ENCODE peak calls at places on chromosomes 12 and 14, in nine cellular contexts. Q is Panc1, K is transverse colon, Y is pancreas, M is lower lobe of right lung, S is cardiac muscle cell, W is psoas muscle, N is PC-9, C is brain microvascular endothelial cell. E is an unnamed sample. For H3K36me3, the result is how much of the 10 kb centered on the place peaks cover.

GRCh38 chr14:90782892-90783291 is 33.3 kb downstream of the TTC7B start:
- DNase-seq in Q (no peak), K (no peak), S (no peak), N (no peak), W (no peak), M (no peak), Y (no peak), C (no peak), E (no peak)

GRCh38 chr12:92034858-92035401 is 110.7 kb downstream of the BTG1 start:
- DNase-seq in K (peak), W (peak), S (no peak), C (peak), N (peak), Y (peak), M (peak), Q (no peak), E (no peak)

GRCh38 chr12:17361224-17361623 is 728.8 kb downstream of the RERGL start:
- DNase-seq in Q (no peak), W (no peak), Y (no peak), N (no peak), S (no peak), C (no peak), M (no peak), K (no peak), E (no peak)

GRCh38 chr14:87754512-87755223 is 238.3 kb downstream of the GALC start:
- DNase-seq in W (no peak), N (no peak), K (no peak), Q (no peak), Y (no peak), C (no peak), M (no peak), S (no peak), E (no peak)

GRCh38 chr12:22631863-22632463 is 7.0 kb downstream of the ETNK1 start:
- DNase-seq in S (peak), C (no peak), Q (no peak), Y (no peak), N (no peak), M (no peak), W (no peak), K (no peak), E (no peak)

GRCh38 chr12:123942277-123942653 is 30.4 kb downstream of the CCDC92 start:
- DNase-seq in K (no peak), M (no peak), W (no peak), Q (no peak), N (no peak), C (peak), Y (no peak), S (no peak), E (peak)

GRCh38 chr12:8950702-8951478 is 1.4 kb upstream of the M6PR start:
- DNase-seq in M (no peak), N (no peak), S (no peak), C (no peak), K (no peak), W (no peak), Y (no peak), Q (no peak), E (no peak)

GRCh38 chr12:48002179-48002601 is 2.1 kb downstream of the COL2A1 start:
- DNase-seq in Y (no peak), K (no peak), N (no peak), W (no peak), Q (no peak), S (peak), M (no peak), C (no peak), E (no peak)

GRCh38 chr12:101086490-101086889 is 123.5 kb downstream of the SLC5A8 start:
- DNase-seq in S (no peak), N (no peak), C (peak), M (no peak), K (no peak), Y (no peak), W (no peak), Q (no peak), E (peak)

GRCh38 chr14:83706555-83706954 is 1823.4 kb upstream of the FLRT2 start:
- DNase-seq in K (no peak), M (no peak), N (peak), S (no peak), Q (no peak), Y (no peak), C (no peak), W (no peak), E (peak)

GRCh38 chr14:63650336-63650952 is 8.8 kb upstream of the WDR89 start:
- DNase-seq in N (no peak), Q (no peak), M (peak), S (no peak), Y (peak), K (no peak), C (no peak), W (no peak), E (no peak)

GRCh38 chr12:47311514-47311913 is 231.8 kb upstream of the AMIGO2 start:
- DNase-seq in K (no peak), W (no peak), C (no peak), Y (no peak), S (no peak), Q (no peak), M (no peak), N (no peak), E (no peak)

GRCh38 chr12:106301611-106302321 is 767 bp upstream of the TCP11L2 start:
- DNase-seq in Q (no peak), M (peak), S (peak), K (peak), C (peak), N (peak), W (no peak), Y (peak), E (no peak)

GRCh38 chr12:2693204-2693860 is 101.4 kb upstream of the FKBP4 start:
- DNase-seq in W (no peak), C (no peak), N (no peak), Q (no peak), Y (no peak), S (no peak), K (no peak), M (no peak), E (no peak)

GRCh38 chr12:104720346-104721064 is 237.6 kb downstream of the SLC41A2 start:
- DNase-seq in N (no peak), M (no peak), C (peak), Y (no peak), W (no peak), S (no peak), Q (no peak), K (peak), E (no peak)

GRCh38 chr14:89007906-89008305 is 183.5 kb downstream of the TTC8 start:
- DNase-seq in N (no peak), Q (no peak), M (no peak), C (no peak), K (no peak), Y (no peak), S (no peak), W (no peak), E (no peak)

GRCh38 chr14:70177092-70177491 is 11.7 kb downstream of the SLC8A3 start:
- DNase-seq in M (no peak), K (no peak), C (no peak), Q (no peak), S (no peak), W (no peak), N (no peak), Y (no peak), E (no peak)

GRCh38 chr14:37594916-37595808 is at the start of the genes FOXA1 and TTC6:
- DNase-seq in Y (no peak), M (peak), Q (no peak), K (peak), N (peak), S (peak), W (peak), C (no peak), E (no peak)

GRCh38 chr12:23964812-23965211 is 15.3 kb upstream of the SOX5 start:
- DNase-seq in W (no peak), M (no peak), Q (no peak), K (no peak), C (no peak), N (no peak), S (no peak), Y (no peak), E (no peak)

GRCh38 chr12:98416845-98417244 is 98.5 kb upstream of the TMPO start:
- DNase-seq in C (peak), W (no peak), M (no peak), N (no peak), Y (no peak), Q (no peak), K (no peak), S (no peak), E (no peak)

GRCh38 chr12:80218925-80219714 is 119.8 kb downstream of the OTOGL start:
- DNase-seq in N (no peak), S (peak), Q (no peak), M (no peak), K (no peak), W (no peak), C (no peak), Y (no peak), E (no peak)

GRCh38 chr14:32576088-32576795 is 247.1 kb downstream of the AKAP6 start:
- DNase-seq in Y (no peak), S (peak), N (peak), M (no peak), W (no peak), K (peak), Q (peak), C (peak), E (no peak)

GRCh38 chr12:109098142-109098652 is 800 bp downstream of the UNG start:
- DNase-seq in N (no peak), C (peak), S (peak), W (peak), K (peak), Q (no peak), M (peak), Y (no peak), E (no peak)

GRCh38 chr12:50004696-50005095 is 20.6 kb downstream of the RACGAP1 start:
- DNase-seq in C (no peak), W (no peak), Q (no peak), K (no peak), S (no peak), Y (no peak), M (no peak), N (no peak), E (no peak)

DNA sequence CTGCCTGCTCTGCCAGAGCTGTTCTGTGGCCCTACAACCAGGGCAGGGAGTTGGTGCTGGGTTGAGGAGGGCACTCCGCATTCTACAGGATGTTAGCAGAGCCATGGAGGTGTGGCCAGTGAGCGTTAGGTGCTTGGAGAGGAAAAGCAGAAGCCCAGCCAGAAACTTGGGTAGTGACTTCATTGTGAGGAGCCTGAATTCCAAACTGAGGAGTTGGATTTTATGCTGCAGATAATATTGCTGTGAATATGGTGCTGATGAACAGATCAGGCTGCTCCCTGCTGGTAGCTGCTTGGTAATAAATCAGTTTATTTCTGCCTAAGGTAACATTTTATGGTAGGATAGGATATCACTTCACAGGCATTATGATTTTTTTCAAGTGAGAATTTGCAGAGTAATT is 7.1 kb upstream of the CCDC175 start:
- DNase-seq in C (peak), W (no peak), N (no peak), Y (no peak), M (no peak), S (peak), Q (no peak), K (no peak), E (no peak)
- TF ChIP-seq CTCF in C (peak), W (no peak), N (no peak), Y (no peak), M (no peak), S (peak), Q (no peak), K (no peak), E (no peak)

DNA sequence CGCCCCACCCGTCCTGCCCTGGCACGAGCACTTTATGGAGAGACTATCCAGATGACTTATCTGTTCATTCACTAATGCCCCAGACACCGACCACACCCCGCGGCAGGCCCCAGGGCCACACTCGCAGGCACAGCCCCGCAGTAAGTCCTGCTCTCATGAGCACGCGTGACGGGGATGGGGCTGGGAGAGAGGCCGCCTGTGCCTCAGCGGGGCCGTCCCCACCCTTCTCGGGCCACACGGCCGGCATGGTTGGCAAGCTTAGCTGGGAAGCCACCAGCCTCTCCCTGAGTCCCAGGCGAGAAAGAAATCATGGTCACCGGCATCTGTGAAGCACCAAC is 85.1 kb downstream of the NOC4L start:
- DNase-seq in W (no peak), K (no peak), Q (no peak), S (no peak), M (no peak), N (no peak), Y (no peak), C (no peak), E (no peak)
- H3K4me3 ChIP-seq in W (no peak), K (no peak), Q (no peak), S (no peak), M (no peak), N (no peak), Y (no peak), C (no peak), E (no peak)

GRCh38 chr14:93109572-93110481 is 5.9 kb downstream of the ITPK1 start:
- DNase-seq in M (no peak), N (no peak), C (no peak), Q (no peak), Y (no peak), K (no peak), W (no peak), S (no peak), E (no peak)
- H3K36me3 ChIP-seq in M (under half), N (under half), C (under half), Q (under half), Y (under half), K (under half), W (under half), S (under half), E (under half)

GRCh38 chr12:44317651-44318126 is 481.8 kb downstream of the TMEM117 start:
- DNase-seq in S (peak), C (peak), Q (peak), M (no peak), N (no peak), W (no peak), Y (no peak), K (no peak), E (no peak)
- TF ChIP-seq CTCF in S (peak), C (peak), Q (peak), M (peak), N (peak), W (no peak), Y (no peak), K (peak), E (peak)

GRCh38 chr12:116432321-116432750 is 126.8 kb upstream of the MAP1LC3B2 start:
- DNase-seq in Y (no peak), N (no peak), W (no peak), M (no peak), C (no peak), S (no peak), K (no peak), Q (no peak), E (no peak)

GRCh38 chr12:116431677-116432300 is 127.4 kb upstream of the MAP1LC3B2 start:
- DNase-seq in C (no peak), N (no peak), S (no peak), K (no peak), Y (no peak), W (no peak), Q (no peak), M (no peak), E (no peak)

GRCh38 chr12:116436561-116437249 is 122.5 kb upstream of the MAP1LC3B2 start:
- DNase-seq in Q (no peak), W (no peak), N (no peak), S (no peak), Y (no peak), K (peak), M (no peak), C (no peak), E (no peak)

GRCh38 chr12:116435984-116436383 is 123.2 kb upstream of the MAP1LC3B2 start:
- DNase-seq in K (no peak), Q (no peak), M (no peak), W (no peak), N (no peak), S (no peak), Y (no peak), C (no peak), E (no peak)

DNA sequence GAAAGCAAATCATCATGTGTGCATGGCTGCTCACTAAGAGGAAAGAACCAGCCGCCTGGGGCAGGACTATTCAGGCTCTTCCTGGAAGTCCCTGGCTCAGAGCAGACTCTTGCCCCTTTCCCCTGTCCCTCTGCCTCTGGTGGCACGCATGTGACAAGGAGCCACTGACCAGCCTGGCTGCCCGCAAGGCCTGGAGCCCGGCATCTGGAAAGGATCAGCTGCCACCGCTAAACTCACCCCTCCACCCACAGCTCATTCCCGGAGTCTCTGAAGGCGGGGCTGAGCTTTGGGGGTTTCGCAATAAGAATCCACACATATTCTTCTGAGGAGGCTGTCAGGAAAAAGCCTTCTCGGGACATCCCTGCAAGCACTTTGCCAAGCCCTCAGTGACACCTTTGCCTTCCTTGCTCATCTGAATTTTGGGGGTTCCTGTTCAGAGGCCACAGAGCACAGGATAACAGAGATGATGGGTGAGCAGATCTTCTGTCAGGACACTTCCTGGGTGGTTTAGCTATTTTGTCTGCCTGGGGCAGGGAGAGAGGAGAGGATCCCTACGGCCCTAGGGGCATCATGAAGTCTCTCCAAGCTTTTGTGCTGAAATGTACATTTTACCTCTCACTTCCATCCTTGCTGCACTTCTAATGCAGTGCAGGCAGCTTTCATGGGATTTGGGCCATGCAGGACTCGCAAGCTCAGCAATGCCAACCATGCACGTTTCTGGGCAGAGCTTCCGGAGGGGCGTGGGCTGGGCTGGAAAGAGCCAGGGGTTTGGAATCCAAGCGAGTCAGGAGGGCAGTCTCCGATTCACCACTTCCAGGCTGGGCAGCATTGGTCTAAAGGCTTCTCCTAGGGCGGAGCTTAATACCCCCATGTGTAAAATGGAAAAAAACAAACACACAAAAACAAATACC is 124.8 kb upstream of the MAP1LC3B2 start:
- DNase-seq in W (peak), M (peak), Y (peak), C (peak), S (peak), K (peak), Q (no peak), N (peak), E (peak)
- H3K4me3 ChIP-seq in W (peak), M (peak), Y (no peak), C (peak), S (no peak), K (no peak), Q (peak), N (peak), E (peak)

GRCh38 chr14:36198378-36198777 is 21.9 kb upstream of the PTCSC3 start:
- DNase-seq in N (no peak), S (no peak), Y (no peak), W (no peak), Q (no peak), K (no peak), C (no peak), M (no peak), E (no peak)
- H3K36me3 ChIP-seq in N (under half), S (under half), Y (under half), W (under half), Q (under half), K (under half), C (under half), M (under half), E (under half)

DNA sequence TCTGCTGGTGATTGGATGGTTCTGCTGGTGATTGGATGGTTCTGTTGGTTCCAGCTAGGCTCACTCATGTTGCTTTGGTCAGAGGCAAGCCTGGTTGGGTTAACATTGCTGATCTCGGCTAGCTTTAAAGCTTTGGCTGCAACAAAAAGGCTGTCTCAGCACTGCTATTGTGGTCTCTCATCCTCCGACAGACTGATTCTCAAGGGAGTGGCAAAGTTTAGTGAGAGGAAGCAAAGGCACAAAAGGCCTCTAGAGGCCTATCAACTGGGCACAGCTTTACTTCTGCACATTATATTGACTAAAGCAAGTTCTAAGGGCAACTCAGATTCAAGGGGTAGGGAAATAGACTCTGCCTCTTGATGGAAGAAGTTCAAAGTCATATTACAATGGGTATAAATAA is 84.7 kb upstream of the LGR5 start:
- DNase-seq in M (no peak), S (no peak), K (no peak), N (no peak), Q (no peak), Y (no peak), W (no peak), C (no peak), E (no peak)
- TF ChIP-seq CTCF in M (no peak), S (no peak), K (no peak), N (no peak), Q (no peak), Y (no peak), W (no peak), C (no peak), E (no peak)

GRCh38 chr14:73742520-73743238 is 28.5 kb upstream of the PNMA1 start:
- DNase-seq in S (no peak), W (no peak), C (no peak), K (no peak), M (no peak), Q (no peak), Y (no peak), N (no peak), E (no peak)
- H3K4me3 ChIP-seq in S (no peak), W (no peak), C (no peak), K (no peak), M (no peak), Q (no peak), Y (no peak), N (no peak), E (no peak)